ENCODE peak calls at places on chromosomes 4 and X, in four cellular contexts. One of them, this sample, is unnamed.

GRCh38 chr4:37946503-37947179 is 13.6 kb upstream of the PTTG2 start:
- DNase-seq in IMR-90: no peak
- DNase-seq in A549: no peak
- DNase-seq in HCT116: no peak
- DNase-seq in this sample: no peak

GRCh38 chrX:27444093-27444908 is 18.8 kb downstream of the PPP4R3C start:
- DNase-seq in IMR-90: no peak
- DNase-seq in A549: no peak
- DNase-seq in HCT116: no peak
- DNase-seq in this sample: no peak

GRCh38 chrX:35626124-35626523 is 172.0 kb upstream of the MAGEB16 start:
- DNase-seq in IMR-90: no peak
- DNase-seq in A549: no peak
- DNase-seq in HCT116: no peak
- DNase-seq in this sample: no peak

GRCh38 chrX:32597777-32598176 is 613.6 kb downstream of the DMD start:
- DNase-seq in IMR-90: no peak
- DNase-seq in A549: no peak
- DNase-seq in HCT116: no peak
- DNase-seq in this sample: no peak

GRCh38 chrX:31483336-31483735 is 411.5 kb upstream of the FTHL17 start:
- DNase-seq in IMR-90: peak
- DNase-seq in A549: no peak
- DNase-seq in HCT116: no peak
- DNase-seq in this sample: no peak

GRCh38 chrX:73855546-73855945 is 292.5 kb downstream of the CHIC1 start:
- DNase-seq in IMR-90: peak
- DNase-seq in A549: peak
- DNase-seq in HCT116: peak
- DNase-seq in this sample: peak

GRCh38 chr4:104897297-104897645 is 249.4 kb upstream of the TET2 start:
- DNase-seq in IMR-90: no peak
- DNase-seq in A549: no peak
- DNase-seq in HCT116: no peak
- DNase-seq in this sample: no peak

GRCh38 chr4:78667764-78668163 is 108.4 kb upstream of the BMP2K start:
- DNase-seq in IMR-90: no peak
- DNase-seq in A549: no peak
- DNase-seq in HCT116: no peak
- DNase-seq in this sample: peak

GRCh38 chr4:121943941-121944340 is 7.9 kb downstream of the TRPC3 start:
- DNase-seq in IMR-90: no peak
- DNase-seq in A549: peak
- DNase-seq in HCT116: no peak
- DNase-seq in this sample: no peak

GRCh38 chr4:76420901-76421581 is at the start of gene CCDC158:
- DNase-seq in IMR-90: no peak
- DNase-seq in A549: no peak
- DNase-seq in HCT116: no peak
- DNase-seq in this sample: no peak

GRCh38 chr4:89000844-89001360 is 56.1 kb downstream of the FAM13A start:
- DNase-seq in IMR-90: peak
- DNase-seq in A549: peak
- DNase-seq in HCT116: no peak
- DNase-seq in this sample: no peak

GRCh38 chr4:51836531-51836930 is 6.4 kb upstream of the DCUN1D4 start:
- DNase-seq in IMR-90: no peak
- DNase-seq in A549: no peak
- DNase-seq in HCT116: no peak
- DNase-seq in this sample: no peak

GRCh38 chr4:111630705-111631104 is 514.5 kb upstream of the FAM241A start:
- DNase-seq in IMR-90: peak
- DNase-seq in A549: no peak
- DNase-seq in HCT116: peak
- DNase-seq in this sample: no peak

GRCh38 chrX:147848009-147848408 is 63.7 kb upstream of the FMR1 start:
- DNase-seq in IMR-90: no peak
- DNase-seq in A549: no peak
- DNase-seq in HCT116: no peak
- DNase-seq in this sample: no peak

GRCh38 chr4:108146819-108147218 is 21.9 kb downstream of the LEF1 start:
- DNase-seq in IMR-90: no peak
- DNase-seq in A549: no peak
- DNase-seq in HCT116: no peak
- DNase-seq in this sample: no peak

GRCh38 chr4:104901438-104901837 is 245.2 kb upstream of the TET2 start:
- DNase-seq in IMR-90: no peak
- DNase-seq in A549: no peak
- DNase-seq in HCT116: peak
- DNase-seq in this sample: no peak

GRCh38 chr4:82948647-82949204 is 48.2 kb downstream of the THAP9 start:
- DNase-seq in IMR-90: peak
- DNase-seq in A549: no peak
- DNase-seq in HCT116: no peak
- DNase-seq in this sample: no peak

GRCh38 chr4:15144249-15144966 is 142.1 kb downstream of the CPEB2 start:
- DNase-seq in IMR-90: no peak
- DNase-seq in A549: no peak
- DNase-seq in HCT116: no peak
- DNase-seq in this sample: no peak

GRCh38 chr4:95409127-95409526 is 139.6 kb downstream of the UNC5C start:
- DNase-seq in IMR-90: peak
- DNase-seq in A549: peak
- DNase-seq in HCT116: no peak
- DNase-seq in this sample: no peak

GRCh38 chr4:184344899-184345572 is 127.4 kb upstream of the ENPP6 start:
- DNase-seq in IMR-90: no peak
- DNase-seq in A549: no peak
- DNase-seq in HCT116: no peak
- DNase-seq in this sample: no peak

GRCh38 chr4:62262676-62263075 is 1062.5 kb downstream of the ADGRL3 start:
- DNase-seq in IMR-90: no peak
- DNase-seq in A549: no peak
- DNase-seq in HCT116: no peak
- DNase-seq in this sample: no peak

DNA sequence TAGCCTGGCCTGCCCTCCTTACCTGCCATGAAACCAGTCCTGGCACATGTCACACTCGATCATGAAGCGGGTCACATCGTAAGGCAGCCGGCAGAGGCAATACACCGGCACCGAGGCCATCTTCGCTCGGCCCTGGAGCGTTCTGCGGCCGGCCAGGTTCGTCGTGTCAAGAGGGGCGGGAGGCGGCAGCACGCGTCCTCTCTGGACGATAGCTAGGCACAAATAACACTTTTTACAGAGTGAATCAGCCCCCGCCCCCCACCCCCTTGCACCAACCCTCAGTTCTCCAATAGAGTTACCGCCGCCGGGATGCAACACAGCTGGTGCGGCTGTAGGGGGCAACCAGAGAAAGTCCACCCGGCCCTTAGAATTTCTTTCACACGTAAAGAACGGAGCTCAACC is 1.7 kb downstream of the PHF8 start:
- DNase-seq in IMR-90: peak
- DNase-seq in A549: peak
- DNase-seq in HCT116: peak
- DNase-seq in this sample: no peak
- TF ChIP-seq CEBPB in IMR-90: no peak
- TF ChIP-seq CEBPB in A549: no peak
- TF ChIP-seq CEBPB in HCT116: no peak
- TF ChIP-seq CEBPB in this sample: no peak

DNA sequence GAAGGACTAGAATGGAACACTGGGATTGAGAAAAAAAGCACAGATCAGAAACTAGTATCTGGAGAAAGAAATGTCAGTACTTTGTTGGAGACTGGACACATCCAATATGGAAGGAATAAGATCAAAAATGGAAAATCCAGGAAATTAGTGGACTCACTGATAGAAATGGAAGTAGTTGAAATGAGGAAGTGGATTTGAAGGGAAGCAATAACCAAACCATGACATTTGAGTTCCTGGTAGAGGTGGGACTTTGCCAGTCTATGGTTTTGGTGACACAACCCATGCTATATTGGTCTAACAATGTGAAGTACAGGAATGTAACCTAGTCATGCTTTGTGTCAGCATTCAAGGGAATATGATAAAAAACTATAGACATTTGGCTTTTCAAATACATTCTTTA is 112.8 kb downstream of the TMA16 start:
- DNase-seq in IMR-90: no peak
- DNase-seq in A549: no peak
- DNase-seq in HCT116: no peak
- DNase-seq in this sample: no peak
- TF ChIP-seq CEBPB in IMR-90: no peak
- TF ChIP-seq CEBPB in A549: no peak
- TF ChIP-seq CEBPB in HCT116: no peak
- TF ChIP-seq CEBPB in this sample: no peak

GRCh38 chr4:11773798-11774197 is 345.1 kb upstream of the HS3ST1 start:
- DNase-seq in IMR-90: no peak
- DNase-seq in A549: no peak
- DNase-seq in HCT116: no peak
- DNase-seq in this sample: no peak

GRCh38 chr4:11769425-11769824 is 340.7 kb upstream of the HS3ST1 start:
- DNase-seq in IMR-90: peak
- DNase-seq in A549: no peak
- DNase-seq in HCT116: no peak
- DNase-seq in this sample: no peak

GRCh38 chr4:11777447-11777846 is 348.8 kb upstream of the HS3ST1 start:
- DNase-seq in IMR-90: no peak
- DNase-seq in A549: no peak
- DNase-seq in HCT116: no peak
- DNase-seq in this sample: no peak

GRCh38 chr4:11768251-11768972 is 339.7 kb upstream of the HS3ST1 start:
- DNase-seq in IMR-90: no peak
- DNase-seq in A549: no peak
- DNase-seq in HCT116: no peak
- DNase-seq in this sample: no peak

DNA sequence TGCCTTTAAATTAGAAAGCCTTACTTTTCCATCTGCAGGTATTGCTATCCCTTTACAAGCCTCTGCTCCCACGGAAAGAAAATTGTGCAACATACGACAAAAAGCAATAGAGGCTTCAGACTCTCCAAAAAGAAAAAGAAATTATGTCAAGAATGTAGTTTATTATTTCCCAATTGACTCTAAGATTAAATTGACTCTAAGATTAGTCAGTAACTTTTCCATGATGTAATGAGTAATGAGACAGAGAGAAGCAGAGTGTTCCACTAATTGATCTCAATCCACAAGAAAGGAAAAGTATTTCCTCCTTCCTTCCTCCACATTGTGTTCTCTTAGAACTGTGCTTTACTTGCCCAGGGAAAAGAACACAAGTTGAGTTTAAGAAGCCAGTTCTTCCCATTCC is 345.7 kb upstream of the HS3ST1 start:
- DNase-seq in IMR-90: no peak
- DNase-seq in A549: no peak
- DNase-seq in HCT116: no peak
- DNase-seq in this sample: no peak
- TF ChIP-seq CEBPB in IMR-90: peak
- TF ChIP-seq CEBPB in A549: no peak
- TF ChIP-seq CEBPB in HCT116: no peak
- TF ChIP-seq CEBPB in this sample: no peak

GRCh38 chrX:38817004-38817703 is 15.9 kb downstream of the MID1IP1 start:
- DNase-seq in IMR-90: peak
- DNase-seq in A549: peak
- DNase-seq in HCT116: no peak
- DNase-seq in this sample: no peak
- TF ChIP-seq CEBPB in IMR-90: no peak
- TF ChIP-seq CEBPB in A549: no peak
- TF ChIP-seq CEBPB in HCT116: no peak
- TF ChIP-seq CEBPB in this sample: no peak

GRCh38 chrX:105190252-105190853 is 30.1 kb downstream of the TEX13A start:
- DNase-seq in IMR-90: peak
- DNase-seq in A549: peak
- DNase-seq in HCT116: no peak
- DNase-seq in this sample: no peak
- TF ChIP-seq CEBPB in IMR-90: no peak
- TF ChIP-seq CEBPB in A549: no peak
- TF ChIP-seq CEBPB in HCT116: no peak
- TF ChIP-seq CEBPB in this sample: no peak

GRCh38 chrX:9957743-9958142 is 9.4 kb upstream of the CLDN34 start:
- DNase-seq in IMR-90: no peak
- DNase-seq in A549: no peak
- DNase-seq in HCT116: no peak
- DNase-seq in this sample: no peak

GRCh38 chrX:9955506-9955905 is 11.7 kb upstream of the CLDN34 start:
- DNase-seq in IMR-90: peak
- DNase-seq in A549: no peak
- DNase-seq in HCT116: no peak
- DNase-seq in this sample: no peak

GRCh38 chrX:9958183-9958582 is 9.0 kb upstream of the CLDN34 start:
- DNase-seq in IMR-90: no peak
- DNase-seq in A549: no peak
- DNase-seq in HCT116: no peak
- DNase-seq in this sample: no peak

GRCh38 chrX:9952313-9952712 is 14.8 kb upstream of the CLDN34 start:
- DNase-seq in IMR-90: no peak
- DNase-seq in A549: no peak
- DNase-seq in HCT116: no peak
- DNase-seq in this sample: no peak

GRCh38 chrX:9953396-9953795 is 13.8 kb upstream of the CLDN34 start:
- DNase-seq in IMR-90: no peak
- DNase-seq in A549: no peak
- DNase-seq in HCT116: no peak
- DNase-seq in this sample: no peak
- TF ChIP-seq CEBPB in IMR-90: no peak
- TF ChIP-seq CEBPB in A549: no peak
- TF ChIP-seq CEBPB in HCT116: no peak
- TF ChIP-seq CEBPB in this sample: no peak

DNA sequence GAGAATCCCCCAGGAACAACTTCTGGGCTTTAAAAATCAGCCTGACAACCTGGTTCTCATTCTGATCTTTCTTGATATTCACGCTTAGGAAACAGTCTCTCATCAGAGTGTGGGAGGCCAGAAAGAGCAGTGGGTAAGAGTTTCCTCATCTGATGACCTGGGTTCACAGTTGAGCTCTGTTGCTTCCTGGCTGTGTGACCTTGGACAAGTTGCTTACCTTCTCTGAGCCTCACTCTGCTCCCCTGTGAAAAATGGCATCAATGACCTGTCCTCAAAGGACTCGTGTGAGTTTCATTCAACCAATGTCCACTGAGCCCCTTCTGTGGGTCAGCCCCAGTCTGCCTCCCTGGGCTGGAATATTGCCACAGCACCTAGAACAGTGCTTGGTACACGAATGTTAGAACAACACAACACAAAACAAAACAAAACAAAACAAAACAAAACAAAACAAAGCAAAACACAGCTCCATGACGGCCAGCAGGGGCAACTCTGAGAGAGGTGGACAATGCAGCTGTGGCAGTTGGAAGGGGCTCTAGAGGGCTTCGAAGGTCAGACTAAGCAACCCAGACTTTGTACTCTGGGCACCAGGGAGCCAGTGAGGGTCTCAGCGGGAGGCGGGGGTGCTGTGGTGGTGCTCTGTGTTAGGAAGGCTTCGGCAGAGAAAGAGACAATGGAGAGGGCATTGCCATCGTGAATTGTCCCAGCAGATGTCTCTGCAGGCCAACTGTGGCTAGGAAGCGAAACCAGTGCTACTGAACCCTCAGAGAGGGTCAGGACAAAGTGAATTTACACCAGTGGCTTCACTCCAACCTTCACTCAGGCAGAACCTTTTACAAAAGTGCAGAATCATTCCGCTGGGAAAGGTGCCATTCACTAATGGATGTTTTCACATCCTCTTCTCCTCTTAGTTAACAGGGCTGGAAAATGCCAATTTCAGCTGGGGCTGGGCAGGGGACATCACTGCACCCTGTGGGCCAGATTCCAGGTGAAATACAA is 14.3 kb upstream of the C4orf50 start:
- DNase-seq in IMR-90: no peak
- DNase-seq in A549: peak
- DNase-seq in HCT116: no peak
- DNase-seq in this sample: no peak
- TF ChIP-seq CEBPB in IMR-90: no peak
- TF ChIP-seq CEBPB in A549: no peak
- TF ChIP-seq CEBPB in HCT116: no peak
- TF ChIP-seq CEBPB in this sample: no peak